ENCODE peak calls at places on chromosomes 4 and X, in eight cellular contexts. Z is ELF-1, X is PC-3, N is cardiac muscle cell, F is cardiac fibroblast, I is left ventricle myocardium superior, Y is hypothalamus, G is colonic mucosa. P is an unnamed sample.

GRCh38 chr4:123547818-123548200 is 151.2 kb downstream of the SPRY1 start:
- DNase-seq in Z (no peak), X (no peak), N (no peak), F (no peak), I (no peak), Y (no peak), G (no peak), P (no peak)

GRCh38 chr4:46146993-46147392 is 23.1 kb upstream of the GABRG1 start:
- DNase-seq in Z (no peak), X (no peak), N (no peak), F (no peak), I (no peak), Y (no peak), G (no peak), P (no peak)

GRCh38 chr4:98794565-98795205 is 134.2 kb downstream of the EIF4E start:
- DNase-seq in Z (peak), X (peak), N (peak), F (peak), I (no peak), Y (no peak), G (no peak), P (no peak)

GRCh38 chr4:182880387-182881356 is 36.5 kb downstream of the DCTD start:
- DNase-seq in Z (no peak), X (peak), N (peak), F (peak), I (peak), Y (no peak), G (no peak), P (peak)

GRCh38 chr4:38678078-38678477 is 14.1 kb downstream of the KLF3 start:
- DNase-seq in Z (no peak), X (no peak), N (peak), F (peak), I (no peak), Y (no peak), G (no peak), P (no peak)

GRCh38 chrX:80578518-80579105 is 158.4 kb downstream of the TENT5D start:
- DNase-seq in Z (no peak), X (peak), N (peak), F (peak), I (no peak), Y (no peak), G (no peak), P (no peak)

GRCh38 chr4:104879854-104880253 is 266.8 kb upstream of the TET2 start:
- DNase-seq in Z (no peak), X (no peak), N (no peak), F (no peak), I (no peak), Y (no peak), G (no peak), P (no peak)

GRCh38 chrX:70117738-70118137 is 15.5 kb upstream of the IGBP1 start:
- DNase-seq in Z (no peak), X (no peak), N (no peak), F (no peak), I (no peak), Y (no peak), G (no peak), P (no peak)

GRCh38 chr4:73068496-73069337 is 799 bp downstream of the COX18 start:
- DNase-seq in Z (peak), X (peak), N (peak), F (peak), I (no peak), Y (no peak), G (peak), P (no peak)

GRCh38 chr4:99998062-99998880 is 48.2 kb upstream of the H2AZ1 start:
- DNase-seq in Z (no peak), X (peak), N (peak), F (peak), I (no peak), Y (no peak), G (no peak), P (peak)

GRCh38 chr4:181962321-181962720 is 280.9 kb upstream of the TENM3 start:
- DNase-seq in Z (no peak), X (no peak), N (no peak), F (peak), I (no peak), Y (no peak), G (no peak), P (no peak)

GRCh38 chr4:185265942-185266341 is 56.5 kb downstream of the SNX25 start:
- DNase-seq in Z (no peak), X (peak), N (no peak), F (no peak), I (no peak), Y (no peak), G (no peak), P (no peak)

GRCh38 chr4:169241480-169241879 is 29.3 kb downstream of the SH3RF1 start:
- DNase-seq in Z (no peak), X (no peak), N (peak), F (peak), I (no peak), Y (no peak), G (no peak), P (no peak)

GRCh38 chrX:23403849-23404248 is 69.2 kb downstream of the PTCHD1 start:
- DNase-seq in Z (peak), X (peak), N (peak), F (no peak), I (no peak), Y (no peak), G (no peak), P (no peak)

GRCh38 chr4:84726356-84726755 is 143.4 kb downstream of the CDS1 start:
- DNase-seq in Z (no peak), X (no peak), N (no peak), F (no peak), I (no peak), Y (no peak), G (no peak), P (no peak)

GRCh38 chrX:45757272-45757671 is 556.6 kb upstream of the DIPK2B start:
- DNase-seq in Z (no peak), X (no peak), N (no peak), F (no peak), I (no peak), Y (no peak), G (no peak), P (no peak)

GRCh38 chrX:10015711-10016515 is 48.8 kb downstream of the CLDN34 start:
- DNase-seq in Z (peak), X (peak), N (peak), F (peak), I (peak), Y (no peak), G (peak), P (no peak)

GRCh38 chr4:79255793-79256192 is 70.1 kb downstream of the NAA11 start:
- DNase-seq in Z (peak), X (no peak), N (no peak), F (no peak), I (no peak), Y (no peak), G (no peak), P (no peak)

GRCh38 chr4:182216005-182216404 is 27.2 kb upstream of the TENM3 start:
- DNase-seq in Z (no peak), X (no peak), N (no peak), F (no peak), I (no peak), Y (no peak), G (no peak), P (no peak)

GRCh38 chrX:44890247-44890646 is 17.3 kb downstream of the KDM6A start:
- DNase-seq in Z (no peak), X (no peak), N (no peak), F (no peak), I (no peak), Y (no peak), G (no peak), P (no peak)

GRCh38 chr4:169847171-169847570 is 89.4 kb upstream of the HPF1 start:
- DNase-seq in Z (no peak), X (no peak), N (no peak), F (no peak), I (no peak), Y (no peak), G (no peak), P (no peak)

GRCh38 chrX:148601034-148601433 is 100.6 kb downstream of the AFF2 start:
- DNase-seq in Z (no peak), X (no peak), N (peak), F (peak), I (no peak), Y (no peak), G (no peak), P (no peak)

GRCh38 chr4:108628411-108628810 is 8.0 kb downstream of the RPL34 start:
- DNase-seq in Z (no peak), X (no peak), N (peak), F (no peak), I (no peak), Y (no peak), G (no peak), P (no peak)

GRCh38 chr4:108891921-108892320 is 129.1 kb upstream of the ETNPPL start:
- DNase-seq in Z (no peak), X (no peak), N (no peak), F (no peak), I (no peak), Y (no peak), G (no peak), P (no peak)

GRCh38 chr4:38024203-38024504 is 64.0 kb downstream of the PTTG2 start:
- DNase-seq in Z (no peak), X (no peak), N (peak), F (no peak), I (no peak), Y (no peak), G (no peak), P (no peak)

GRCh38 chrX:19514791-19515614 is at the start of gene MAP3K15:
- DNase-seq in Z (peak), X (peak), N (peak), F (peak), I (peak), Y (no peak), G (peak), P (no peak)

GRCh38 chr4:183444149-183444952 is at the start of gene CDKN2AIP:
- DNase-seq in Z (peak), X (peak), N (peak), F (peak), I (peak), Y (peak), G (peak), P (peak)

GRCh38 chrX:15143050-15143824 is 126.6 kb downstream of the ASB9 start:
- DNase-seq in Z (peak), X (peak), N (peak), F (peak), I (peak), Y (no peak), G (peak), P (peak)

GRCh38 chr4:56959064-56959463 is 18.3 kb downstream of the NOA1 start:
- DNase-seq in Z (no peak), X (peak), N (no peak), F (no peak), I (no peak), Y (no peak), G (no peak), P (no peak)

GRCh38 chrX:9905288-9905687 is 61.9 kb upstream of the CLDN34 start:
- DNase-seq in Z (peak), X (no peak), N (peak), F (peak), I (no peak), Y (no peak), G (no peak), P (no peak)

GRCh38 chrX:48918303-48918643 is 551 bp downstream of the PIM2 start:
- DNase-seq in Z (no peak), X (no peak), N (no peak), F (no peak), I (no peak), Y (no peak), G (no peak), P (no peak)

GRCh38 chr4:145480257-145480656 is 1.4 kb upstream of the SMAD1 start:
- DNase-seq in Z (no peak), X (peak), N (no peak), F (no peak), I (no peak), Y (no peak), G (no peak), P (no peak)

GRCh38 chr4:164997941-164998340 is 20.5 kb upstream of the TRIM61 start:
- DNase-seq in Z (no peak), X (no peak), N (no peak), F (no peak), I (no peak), Y (no peak), G (no peak), P (no peak)